ENCODE peak calls at places on chromosomes 2 and 18, in seven cellular contexts. N, C, E, Y, S, V and H are unnamed samples.

GRCh38 chr2:239268549-239268948 is 132.3 kb downstream of the HDAC4 start:
- DNase-seq in C (no peak), E (no peak), N (no peak), S (peak), V (no peak), Y (no peak), H (no peak)

GRCh38 chr18:36446059-36446458 is 148.5 kb downstream of the FHOD3 start:
- DNase-seq in C (no peak), V (peak), Y (no peak), E (no peak), N (no peak), S (peak), H (no peak)

GRCh38 chr2:10326707-10327594 is 24.2 kb downstream of the HPCAL1 start:
- DNase-seq in E (no peak), Y (peak), N (no peak), C (no peak), S (no peak), V (no peak), H (no peak)

GRCh38 chr2:25711641-25712369 is 38.4 kb upstream of the DTNB start:
- DNase-seq in V (no peak), S (no peak), C (no peak), Y (no peak), E (no peak), N (no peak), H (no peak)

GRCh38 chr18:33757037-33757436 is 179.0 kb downstream of the ASXL3 start:
- DNase-seq in E (no peak), N (no peak), S (no peak), V (peak), Y (no peak), C (no peak), H (no peak)

GRCh38 chr2:180728928-180729559 is 251.4 kb upstream of the UBE2E3 start:
- DNase-seq in C (peak), Y (no peak), E (no peak), N (no peak), V (peak), S (no peak), H (no peak)

GRCh38 chr2:231034291-231034882 is 2.9 kb upstream of the C2orf72 start:
- DNase-seq in C (no peak), Y (no peak), E (no peak), S (no peak), N (no peak), V (no peak), H (no peak)

GRCh38 chr2:46806526-46806925 is 109.1 kb downstream of the MCFD2 start:
- DNase-seq in S (peak), Y (no peak), E (no peak), N (no peak), C (no peak), V (peak), H (no peak)

GRCh38 chr2:44112096-44112495 is 56.6 kb upstream of the PPM1B start:
- DNase-seq in E (no peak), V (no peak), Y (no peak), N (no peak), S (no peak), C (no peak), H (peak)

GRCh38 chr2:10338242-10339188 is 35.8 kb downstream of the HPCAL1 start:
- DNase-seq in V (no peak), C (no peak), S (no peak), N (no peak), E (no peak), Y (no peak), H (no peak)

GRCh38 chr2:27932396-27932795 is 41.9 kb downstream of the BABAM2 start:
- DNase-seq in V (peak), Y (no peak), S (no peak), E (no peak), N (no peak), C (peak), H (no peak)

GRCh38 chr2:218959141-218959731 is at the start of gene CDK5R2:
- DNase-seq in V (peak), Y (peak), N (peak), C (peak), S (peak), E (peak), H (no peak)

GRCh38 chr2:33706410-33706809 is 107.3 kb upstream of the FAM98A start:
- DNase-seq in Y (no peak), N (no peak), E (no peak), S (no peak), C (no peak), V (no peak), H (no peak)

GRCh38 chr2:109280804-109281203 is 151.8 kb downstream of the SH3RF3 start:
- DNase-seq in V (no peak), C (no peak), E (no peak), S (no peak), N (no peak), Y (no peak), H (no peak)